ENCODE peak calls at places on chromosomes 11 and 22, in four cellular contexts. W, A, S and E are unnamed samples.

GRCh38 chr11:128294685-128295079 is 292.7 kb downstream of the ETS1 start:
- DNase-seq in W (no peak), A (peak), S (no peak), E (no peak)

GRCh38 chr22:24845036-24845918 is 39.3 kb downstream of the SGSM1 start:
- DNase-seq in W (no peak), A (no peak), S (no peak), E (no peak)

GRCh38 chr11:96237759-96238158 is 105.2 kb downstream of the MAML2 start:
- DNase-seq in W (no peak), A (no peak), S (no peak), E (no peak)

GRCh38 chr11:70018816-70019215 is 59.3 kb upstream of the ANO1 start:
- DNase-seq in W (no peak), A (no peak), S (no peak), E (no peak)

GRCh38 chr11:127205688-127206217 is 205.2 kb upstream of the KIRREL3 start:
- DNase-seq in W (no peak), A (no peak), S (no peak), E (no peak)

GRCh38 chr11:129319201-129319600 is 56.4 kb upstream of the BARX2 start:
- DNase-seq in W (no peak), A (no peak), S (no peak), E (no peak)

GRCh38 chr22:34001701-34002466 is 81.6 kb upstream of the LARGE1 start:
- DNase-seq in W (peak), A (no peak), S (no peak), E (no peak)

GRCh38 chr22:49789289-49790141 is 38.2 kb downstream of the BRD1 start:
- DNase-seq in W (peak), A (peak), S (no peak), E (no peak)

GRCh38 chr11:1868636-1869291 is 15.9 kb downstream of the LSP1 start:
- DNase-seq in W (no peak), A (no peak), S (no peak), E (no peak)

GRCh38 chr11:130549393-130549999 is 101.1 kb downstream of the ADAMTS15 start:
- DNase-seq in W (no peak), A (no peak), S (no peak), E (no peak)
- TF ChIP-seq CTCF in W (no peak), A (no peak), S (no peak), E (no peak)

GRCh38 chr11:76376746-76377558 is 4.0 kb downstream of the THAP12 start:
- DNase-seq in W (no peak), A (no peak), S (no peak), E (no peak)

GRCh38 chr11:76379811-76380160 is 1.1 kb downstream of the THAP12 start:
- DNase-seq in W (no peak), A (no peak), S (no peak), E (no peak)

GRCh38 chr11:76380161-76380976 is 563 bp downstream of the THAP12 start:
- DNase-seq in W (peak), A (peak), S (no peak), E (peak)

GRCh38 chr11:76382209-76382608 is 1.1 kb downstream of the GVQW3 start:
- DNase-seq in W (no peak), A (no peak), S (no peak), E (no peak)

GRCh38 chr11:76380977-76381719 is at the start of the genes GVQW3 and THAP12:
- DNase-seq in W (peak), A (peak), S (peak), E (peak)
- TF ChIP-seq CTCF in W (no peak), A (no peak), S (no peak), E (peak)

GRCh38 chr11:77151804-77152513 is 23.9 kb downstream of the MYO7A start:
- DNase-seq in W (peak), A (no peak), S (no peak), E (no peak)
- TF ChIP-seq CTCF in W (no peak), A (no peak), S (no peak), E (no peak)

DNA sequence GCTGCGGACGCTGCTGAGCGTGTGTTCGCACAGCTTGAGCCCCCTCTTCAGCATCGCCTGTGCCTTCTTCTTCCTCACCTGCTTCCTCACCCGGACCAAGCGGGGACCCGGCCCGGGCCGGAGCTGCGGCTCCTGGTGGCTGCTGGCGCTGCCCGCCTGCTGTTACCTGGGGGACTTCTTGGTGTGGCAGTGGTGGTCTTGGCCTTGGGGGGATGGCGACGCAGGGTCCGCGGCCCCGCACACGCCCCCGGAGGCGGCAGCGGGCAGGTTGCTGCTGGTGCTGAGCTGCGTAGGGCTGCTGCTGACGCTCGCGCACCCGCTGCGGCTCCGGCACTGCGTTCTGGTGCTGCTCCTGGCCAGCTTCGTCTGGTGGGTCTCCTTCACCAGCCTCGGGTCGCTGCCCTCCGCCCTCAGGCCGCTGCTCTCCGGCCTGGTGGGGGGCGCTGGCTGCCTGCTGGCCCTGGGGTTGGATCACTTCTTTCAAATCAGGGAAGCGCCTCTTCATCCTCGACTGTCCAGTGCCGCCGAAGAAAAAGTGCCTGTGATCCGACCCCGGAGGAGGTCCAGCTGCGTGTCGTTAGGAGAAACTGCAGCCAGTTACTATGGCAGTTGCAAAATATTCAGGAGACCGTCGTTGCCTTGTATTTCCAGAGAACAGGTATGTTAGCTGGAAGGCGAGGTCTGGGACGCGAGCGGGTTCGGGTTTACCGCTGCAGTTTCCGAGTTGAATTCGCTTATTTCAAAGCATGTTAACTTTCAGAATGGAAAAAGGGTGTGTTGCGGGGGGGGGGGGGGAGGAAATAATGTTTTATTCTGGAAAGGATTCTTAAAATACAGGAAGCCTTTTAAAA is 1.0 kb downstream of the PDE3B start:
- DNase-seq in W (peak), A (no peak), S (no peak), E (peak)
- TF ChIP-seq CTCF in W (no peak), A (no peak), S (no peak), E (no peak)